ENCODE peak calls at places on chromosomes 2 and 18, in seven cellular contexts. Z is testis, A is hepatocyte, B is RWPE2, S is astrocyte of the spinal cord, J is upper lobe of right lung, W is WERI-Rb-1. Y is an unnamed sample.

GRCh38 chr2:146817613-146818012 is 1027.2 kb upstream of the ACVR2A start:
- DNase-seq in Z (no peak), A (no peak), B (no peak), S (peak), J (no peak), W (no peak), Y (no peak)

GRCh38 chr18:77103991-77104521 is 28.5 kb downstream of the MBP start:
- DNase-seq in Z (no peak), A (no peak), B (no peak), S (no peak), J (no peak), W (no peak), Y (no peak)

GRCh38 chr2:71005271-71006202 is 10.9 kb upstream of the TEX261 start:
- DNase-seq in Z (no peak), A (no peak), B (no peak), S (no peak), J (peak), W (no peak), Y (peak)

GRCh38 chr2:48412409-48413259 is 117.3 kb upstream of the STON1 start:
- DNase-seq in Z (no peak), A (no peak), B (no peak), S (no peak), J (no peak), W (no peak), Y (no peak)

GRCh38 chr18:47999801-48000248 is 69.4 kb upstream of the SMAD2 start:
- DNase-seq in Z (peak), A (no peak), B (no peak), S (no peak), J (no peak), W (no peak), Y (no peak)

GRCh38 chr2:101037161-101037755 is 35.2 kb downstream of the RPL31 start:
- DNase-seq in Z (no peak), A (no peak), B (no peak), S (no peak), J (no peak), W (no peak), Y (no peak)

GRCh38 chr2:174051741-174052638 is 86.8 kb upstream of the SP3 start:
- DNase-seq in Z (no peak), A (peak), B (no peak), S (peak), J (no peak), W (no peak), Y (no peak)

GRCh38 chr2:127061377-127062273 is 45.3 kb downstream of the BIN1 start:
- DNase-seq in Z (no peak), A (no peak), B (no peak), S (peak), J (no peak), W (no peak), Y (no peak)

GRCh38 chr2:112582314-112582746 is 2.1 kb upstream of the CHCHD5 start:
- DNase-seq in Z (peak), A (peak), B (no peak), S (peak), J (no peak), W (peak), Y (no peak)

GRCh38 chr2:177649568-177650271 is 257.1 kb downstream of the AGPS start:
- DNase-seq in Z (no peak), A (no peak), B (no peak), S (no peak), J (no peak), W (no peak), Y (no peak)

GRCh38 chr18:54822872-54823845 is 5.1 kb upstream of the RAB27B start:
- DNase-seq in Z (no peak), A (peak), B (peak), S (peak), J (no peak), W (no peak), Y (no peak)

GRCh38 chr2:101516833-101517690 is 42.1 kb upstream of the RFX8 start:
- DNase-seq in Z (no peak), A (no peak), B (peak), S (peak), J (no peak), W (no peak), Y (no peak)

GRCh38 chr2:48900321-48901014 is 144.9 kb upstream of the LHCGR start:
- DNase-seq in Z (no peak), A (no peak), B (no peak), S (no peak), J (no peak), W (peak), Y (no peak)

GRCh38 chr2:175203621-175204496 is 22.3 kb upstream of the ATP5MC3 start:
- DNase-seq in Z (peak), A (peak), B (no peak), S (peak), J (no peak), W (peak), Y (peak)

DNA sequence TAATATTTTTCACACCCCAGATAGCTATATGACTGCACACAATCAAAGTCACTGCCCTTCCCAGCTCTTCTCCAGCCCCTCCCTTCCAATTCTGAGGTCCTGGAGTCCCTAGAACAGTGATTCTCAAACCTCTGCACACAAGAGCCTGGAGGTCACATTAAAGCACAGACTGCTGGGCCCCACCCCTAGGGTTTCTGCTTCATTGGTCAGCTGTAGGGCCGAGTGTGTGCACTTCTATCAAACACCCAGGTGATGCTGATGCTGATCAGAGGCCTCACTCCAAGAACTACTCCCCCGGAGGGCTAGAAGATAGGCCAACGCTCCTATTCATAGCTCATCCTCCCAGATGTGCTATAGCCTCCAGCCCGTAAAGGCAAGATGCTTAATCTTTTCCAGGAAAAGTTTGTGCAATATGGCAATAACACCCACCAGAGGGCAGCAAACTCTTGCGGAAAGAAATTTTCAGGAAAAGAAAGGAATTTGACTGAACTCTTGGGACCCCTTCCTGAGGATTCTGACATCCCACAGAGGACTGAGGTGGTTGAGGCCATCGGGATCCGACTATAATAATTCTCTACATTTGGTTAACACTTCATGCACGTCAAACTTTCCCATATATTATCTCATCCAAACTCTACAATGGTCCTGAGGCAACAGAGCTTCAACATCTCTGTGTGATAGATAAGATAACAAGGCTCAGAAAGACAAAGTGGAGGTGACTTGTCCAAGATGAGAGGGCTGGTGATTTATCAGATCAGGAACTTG is 194.2 kb upstream of the PKDCC start:
- DNase-seq in Z (peak), A (peak), B (no peak), S (peak), J (no peak), W (peak), Y (no peak)
- TF ChIP-seq CTCF in Z (peak), A (peak), B (peak), S (peak), J (peak), W (peak), Y (peak)

GRCh38 chr2:171347158-171347557 is 86.6 kb downstream of the METTL8 start:
- DNase-seq in Z (no peak), A (no peak), B (no peak), S (peak), J (no peak), W (no peak), Y (peak)
- TF ChIP-seq CTCF in Z (no peak), A (no peak), B (no peak), S (peak), J (no peak), W (no peak), Y (peak)

GRCh38 chr2:45170976-45171514 is 161.8 kb upstream of the SIX2 start:
- DNase-seq in Z (no peak), A (no peak), B (no peak), S (peak), J (no peak), W (no peak), Y (no peak)

GRCh38 chr2:45167885-45168284 is 158.6 kb upstream of the SIX2 start:
- DNase-seq in Z (no peak), A (no peak), B (no peak), S (no peak), J (no peak), W (no peak), Y (no peak)

GRCh38 chr2:45169339-45170190 is 160.3 kb upstream of the SIX2 start:
- DNase-seq in Z (peak), A (peak), B (no peak), S (peak), J (peak), W (peak), Y (peak)

GRCh38 chr2:45170191-45170975 is 161.1 kb upstream of the SIX2 start:
- DNase-seq in Z (peak), A (no peak), B (no peak), S (no peak), J (no peak), W (no peak), Y (no peak)

DNA sequence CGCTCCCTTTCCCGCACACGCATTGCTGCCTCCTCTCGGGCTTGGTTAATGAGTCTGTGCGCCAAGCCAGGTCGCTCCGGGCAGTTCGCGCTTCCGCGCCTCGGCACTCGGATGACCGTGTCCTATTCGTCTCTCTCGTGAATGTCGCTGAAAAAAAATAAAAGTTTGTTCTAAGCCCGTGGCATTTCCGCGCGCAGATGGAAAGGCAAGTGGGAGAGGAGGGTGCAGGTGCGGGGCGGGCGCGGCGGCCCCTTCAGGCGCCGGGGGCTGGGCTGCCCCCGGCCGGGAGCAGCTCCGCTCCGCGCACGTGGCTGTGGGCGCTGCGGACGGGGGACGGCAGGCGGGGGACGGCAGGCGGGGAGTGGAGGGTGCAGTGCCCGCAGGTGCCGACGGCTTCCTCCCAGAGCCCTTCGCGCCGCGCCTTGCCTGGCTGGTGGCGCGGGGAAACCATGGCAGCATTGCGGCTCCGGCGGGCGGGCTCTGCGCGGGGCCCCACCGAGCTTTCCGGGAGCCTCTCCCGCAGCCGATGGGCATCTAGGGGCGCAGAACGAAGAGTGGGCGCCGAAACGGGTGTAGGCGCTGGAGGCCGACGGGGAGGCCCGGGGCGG is 159.6 kb upstream of the SIX2 start:
- DNase-seq in Z (peak), A (no peak), B (no peak), S (peak), J (no peak), W (peak), Y (peak)
- TF ChIP-seq CTCF in Z (no peak), A (no peak), B (no peak), S (no peak), J (no peak), W (no peak), Y (no peak)

DNA sequence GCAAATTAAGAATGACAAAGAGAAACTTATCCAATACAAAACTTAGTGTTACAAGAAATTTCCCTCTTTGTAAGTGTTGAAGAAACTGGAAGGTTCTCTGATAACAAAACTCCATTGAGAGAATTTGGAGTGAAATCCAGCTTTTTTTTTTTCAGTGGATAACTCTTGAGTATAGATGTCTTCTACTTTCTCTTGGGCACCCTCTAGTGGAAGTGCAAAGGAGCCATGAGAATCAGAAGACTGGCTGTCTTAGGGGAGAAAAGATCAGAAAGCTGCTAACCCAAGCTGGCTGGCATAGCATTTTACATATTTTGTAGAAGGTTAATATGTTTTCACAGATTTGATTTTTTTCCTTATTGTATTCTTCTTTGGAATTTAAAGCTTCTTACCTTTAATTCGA is 138.8 kb upstream of the SATB2 start:
- DNase-seq in Z (no peak), A (no peak), B (no peak), S (no peak), J (no peak), W (no peak), Y (no peak)
- TF ChIP-seq CTCF in Z (no peak), A (peak), B (peak), S (peak), J (peak), W (peak), Y (peak)

DNA sequence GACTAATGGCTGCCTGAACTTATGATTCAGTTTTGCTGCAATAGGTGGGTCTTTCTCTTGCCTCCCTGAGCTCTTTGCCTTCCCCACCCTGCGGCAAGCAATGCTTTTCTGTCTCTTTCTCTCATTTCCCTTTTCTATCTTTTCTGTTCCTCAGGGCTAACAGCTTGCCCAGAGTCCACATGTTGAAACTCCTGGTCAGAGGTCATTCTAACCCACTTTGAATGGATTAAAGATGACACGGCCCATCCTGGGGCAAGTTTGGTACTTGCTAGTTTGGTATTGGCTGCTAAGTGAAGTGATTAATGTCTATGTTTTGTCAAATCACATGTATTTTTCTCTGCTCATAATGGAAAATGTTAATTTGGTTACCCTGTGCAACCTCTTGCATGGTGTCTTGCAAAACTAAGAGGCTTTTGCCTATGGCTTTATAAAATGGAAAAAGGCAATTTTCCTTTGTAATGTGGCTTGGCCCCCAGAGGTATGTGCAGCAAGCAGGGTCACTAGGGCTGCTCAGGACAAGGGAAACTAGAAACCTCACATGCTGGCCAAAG is 960.2 kb downstream of the CNTNAP5 start:
- DNase-seq in Z (no peak), A (no peak), B (no peak), S (peak), J (no peak), W (no peak), Y (no peak)
- TF ChIP-seq CTCF in Z (no peak), A (no peak), B (no peak), S (no peak), J (no peak), W (no peak), Y (no peak)

GRCh38 chr2:232315049-232315922 is 63.3 kb upstream of the ALPP start:
- DNase-seq in Z (peak), A (no peak), B (no peak), S (peak), J (peak), W (no peak), Y (peak)
- TF ChIP-seq CTCF in Z (no peak), A (no peak), B (peak), S (peak), J (peak), W (no peak), Y (peak)

GRCh38 chr2:133412637-133413164 is 155.6 kb downstream of the NCKAP5 start:
- DNase-seq in Z (no peak), A (no peak), B (no peak), S (no peak), J (no peak), W (no peak), Y (no peak)
- TF ChIP-seq CTCF in Z (no peak), A (no peak), B (no peak), S (no peak), J (no peak), W (no peak), Y (no peak)

DNA sequence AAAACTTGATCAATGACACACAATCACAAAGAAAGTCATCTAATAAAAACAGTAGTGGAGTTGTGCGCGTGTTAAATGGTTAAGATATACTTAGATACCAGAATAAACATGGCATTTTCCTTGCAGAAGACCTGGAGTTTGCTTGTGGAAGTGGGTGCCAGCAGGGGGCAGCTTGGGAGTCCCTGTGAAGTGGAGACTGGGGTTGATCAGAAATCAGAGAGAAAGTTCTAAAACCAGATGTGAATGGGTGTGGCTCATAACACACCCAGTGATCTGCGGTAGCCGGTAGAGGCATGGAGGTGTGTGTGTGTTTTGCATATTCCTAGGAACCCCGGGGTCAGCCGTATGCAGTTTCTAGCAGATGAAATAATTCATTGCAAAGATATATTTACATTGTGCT is 300.1 kb upstream of the TRIB2 start:
- DNase-seq in Z (peak), A (peak), B (no peak), S (peak), J (peak), W (peak), Y (no peak)
- TF ChIP-seq CTCF in Z (peak), A (peak), B (peak), S (peak), J (peak), W (peak), Y (peak)

GRCh38 chr2:195672674-195673073 is 15.6 kb downstream of the SLC39A10 start:
- DNase-seq in Z (no peak), A (no peak), B (no peak), S (no peak), J (no peak), W (no peak), Y (no peak)
- TF ChIP-seq CTCF in Z (peak), A (peak), B (no peak), S (no peak), J (no peak), W (peak), Y (no peak)

DNA sequence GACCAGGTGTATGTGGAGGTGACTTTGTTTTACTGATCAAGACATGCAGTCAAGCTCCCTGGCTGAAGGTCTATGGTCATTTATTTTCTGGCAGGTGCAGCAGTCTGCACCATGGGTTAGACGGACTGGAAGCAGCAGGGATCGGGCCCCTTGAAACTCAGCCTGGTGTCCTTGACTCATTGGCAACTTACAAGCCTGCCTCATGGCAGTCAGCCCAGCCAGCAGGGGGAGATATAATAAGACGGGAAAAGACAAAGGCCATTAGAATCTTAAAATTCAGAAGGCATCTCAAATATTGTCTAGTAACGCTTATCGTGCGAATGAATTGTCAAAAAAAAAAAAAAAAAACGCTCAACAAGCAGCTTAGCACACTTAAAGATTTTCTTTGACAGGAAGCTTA is 308.2 kb downstream of the EN1 start:
- DNase-seq in Z (peak), A (peak), B (no peak), S (peak), J (no peak), W (peak), Y (no peak)
- TF ChIP-seq CTCF in Z (peak), A (peak), B (peak), S (peak), J (peak), W (peak), Y (peak)